ENCODE peak calls at places on chromosomes 13 and 19, in five cellular contexts. One of them, this sample, is unnamed.

GRCh38 chr13:79786176-79786575 is 305.2 kb downstream of the NDFIP2 start:
- DNase-seq in left lung: no peak
- DNase-seq in IMR-90: no peak
- DNase-seq in CD8-positive, alpha-beta T cell: no peak
- DNase-seq in fibroblast of lung: no peak
- DNase-seq in this sample: no peak

GRCh38 chr19:10006335-10006708 is 4.0 kb downstream of the COL5A3 start:
- DNase-seq in left lung: peak; percentile 58
- DNase-seq in IMR-90: peak; percentile 72
- DNase-seq in CD8-positive, alpha-beta T cell: no peak
- DNase-seq in fibroblast of lung: peak; percentile 58
- DNase-seq in this sample: no peak

GRCh38 chr19:18379803-18380747 is 5.9 kb upstream of the GDF15 start:
- DNase-seq in left lung: peak; percentile 84
- DNase-seq in IMR-90: peak; percentile 96
- DNase-seq in CD8-positive, alpha-beta T cell: no peak
- DNase-seq in fibroblast of lung: peak; percentile 91
- DNase-seq in this sample: peak; percentile 88

GRCh38 chr19:16133818-16134217 is 9.7 kb upstream of the HSH2D start:
- DNase-seq in left lung: no peak
- DNase-seq in IMR-90: no peak
- DNase-seq in CD8-positive, alpha-beta T cell: no peak
- DNase-seq in fibroblast of lung: no peak
- DNase-seq in this sample: no peak

GRCh38 chr13:29767006-29767405 is 83.4 kb downstream of the UBL3 start:
- DNase-seq in left lung: no peak
- DNase-seq in IMR-90: peak; percentile 48
- DNase-seq in CD8-positive, alpha-beta T cell: no peak
- DNase-seq in fibroblast of lung: peak; percentile 55
- DNase-seq in this sample: no peak

GRCh38 chr19:2021453-2022140 is 6.1 kb upstream of the BTBD2 start:
- DNase-seq in left lung: no peak
- DNase-seq in IMR-90: no peak
- DNase-seq in CD8-positive, alpha-beta T cell: no peak
- DNase-seq in fibroblast of lung: no peak
- DNase-seq in this sample: no peak

GRCh38 chr13:67283602-67284001 is 53.5 kb upstream of the PCDH9 start:
- DNase-seq in left lung: no peak
- DNase-seq in IMR-90: peak; percentile 13
- DNase-seq in CD8-positive, alpha-beta T cell: no peak
- DNase-seq in fibroblast of lung: no peak
- DNase-seq in this sample: no peak

GRCh38 chr13:48637601-48638000 is 16.1 kb upstream of the CYSLTR2 start:
- DNase-seq in left lung: no peak
- DNase-seq in IMR-90: no peak
- DNase-seq in CD8-positive, alpha-beta T cell: no peak
- DNase-seq in fibroblast of lung: no peak
- DNase-seq in this sample: no peak

GRCh38 chr13:111911141-111911720 is 155.7 kb upstream of the SOX1 start:
- DNase-seq in left lung: no peak
- DNase-seq in IMR-90: no peak
- DNase-seq in CD8-positive, alpha-beta T cell: no peak
- DNase-seq in fibroblast of lung: no peak
- DNase-seq in this sample: no peak

GRCh38 chr13:79780240-79780639 is 299.3 kb downstream of the NDFIP2 start:
- DNase-seq in left lung: no peak
- DNase-seq in IMR-90: peak; percentile 42
- DNase-seq in CD8-positive, alpha-beta T cell: no peak
- DNase-seq in fibroblast of lung: peak; percentile 9
- DNase-seq in this sample: no peak

GRCh38 chr13:113786262-113786841 is 27.3 kb downstream of the TMEM255B start:
- DNase-seq in left lung: no peak
- DNase-seq in IMR-90: peak; percentile 76
- DNase-seq in CD8-positive, alpha-beta T cell: peak; percentile 40
- DNase-seq in fibroblast of lung: peak; percentile 74
- DNase-seq in this sample: peak; percentile 25

GRCh38 chr19:28829762-28830161 is 383.2 kb downstream of the UQCRFS1 start:
- DNase-seq in left lung: no peak
- DNase-seq in IMR-90: no peak
- DNase-seq in CD8-positive, alpha-beta T cell: no peak
- DNase-seq in fibroblast of lung: no peak
- DNase-seq in this sample: no peak

GRCh38 chr19:3710265-3710812 is 2.2 kb downstream of the TJP3 start:
- DNase-seq in left lung: peak; percentile 94
- DNase-seq in IMR-90: peak; percentile 43
- DNase-seq in CD8-positive, alpha-beta T cell: no peak
- DNase-seq in fibroblast of lung: peak; percentile 28
- DNase-seq in this sample: peak; percentile 95

GRCh38 chr19:7895565-7895964 is 7.3 kb downstream of the LRRC8E start:
- DNase-seq in left lung: no peak
- DNase-seq in IMR-90: no peak
- DNase-seq in CD8-positive, alpha-beta T cell: no peak
- DNase-seq in fibroblast of lung: no peak
- DNase-seq in this sample: no peak

GRCh38 chr13:49540552-49540951 is 44.8 kb downstream of the PHF11 start:
- DNase-seq in left lung: no peak
- DNase-seq in IMR-90: peak; percentile 62
- DNase-seq in CD8-positive, alpha-beta T cell: no peak
- DNase-seq in fibroblast of lung: peak; percentile 9
- DNase-seq in this sample: no peak

GRCh38 chr19:47086280-47086679 is 27.3 kb downstream of the ZC3H4 start:
- DNase-seq in left lung: no peak
- DNase-seq in IMR-90: no peak
- DNase-seq in CD8-positive, alpha-beta T cell: no peak
- DNase-seq in fibroblast of lung: no peak
- DNase-seq in this sample: no peak

GRCh38 chr13:37076818-37077217 is 17.3 kb upstream of the SUPT20H start:
- DNase-seq in left lung: no peak
- DNase-seq in IMR-90: no peak
- DNase-seq in CD8-positive, alpha-beta T cell: no peak
- DNase-seq in fibroblast of lung: no peak
- DNase-seq in this sample: no peak

GRCh38 chr19:48558018-48558684 is 6.2 kb downstream of the SULT2B1 start:
- DNase-seq in left lung: peak; percentile 61
- DNase-seq in IMR-90: peak; percentile 40
- DNase-seq in CD8-positive, alpha-beta T cell: no peak
- DNase-seq in fibroblast of lung: peak; percentile 49
- DNase-seq in this sample: no peak
- H3K4me3 ChIP-seq in left lung: no peak overlapping the region
- H3K4me3 ChIP-seq in IMR-90: no peak overlapping the region
- H3K4me3 ChIP-seq in CD8-positive, alpha-beta T cell: no peak overlapping the region
- H3K4me3 ChIP-seq in fibroblast of lung: no peak overlapping the region
- H3K4me3 ChIP-seq in this sample: no peak overlapping the region

DNA sequence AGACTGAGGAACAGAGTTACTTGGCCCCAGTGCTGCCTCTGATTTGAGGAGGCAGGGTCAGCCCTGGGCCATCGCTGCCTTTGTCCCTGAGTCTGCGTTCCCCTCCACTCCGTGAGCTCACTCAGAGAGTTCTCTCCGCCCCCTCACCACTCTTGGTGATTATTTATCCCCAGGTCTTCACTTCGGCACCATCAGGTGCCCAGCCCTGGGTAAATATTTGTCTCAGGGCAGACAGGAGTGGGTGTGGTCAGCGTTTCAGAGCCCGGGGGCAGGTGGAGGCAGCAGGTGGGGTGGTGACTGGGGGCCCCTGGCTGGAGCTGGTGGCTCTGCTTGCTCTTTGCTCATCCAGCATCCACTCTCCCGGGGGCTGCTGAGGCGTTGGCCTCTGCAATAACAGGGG is 20.6 kb downstream of the PPP1R37 start:
- DNase-seq in left lung: no peak
- DNase-seq in IMR-90: no peak
- DNase-seq in CD8-positive, alpha-beta T cell: no peak
- DNase-seq in fibroblast of lung: no peak
- DNase-seq in this sample: no peak
- H3K27ac ChIP-seq in left lung: no peak overlapping the region
- H3K27ac ChIP-seq in IMR-90: no peak overlapping the region
- H3K27ac ChIP-seq in CD8-positive, alpha-beta T cell: no peak overlapping the region
- H3K27ac ChIP-seq in fibroblast of lung: no peak overlapping the region
- H3K27ac ChIP-seq in this sample: no peak overlapping the region

DNA sequence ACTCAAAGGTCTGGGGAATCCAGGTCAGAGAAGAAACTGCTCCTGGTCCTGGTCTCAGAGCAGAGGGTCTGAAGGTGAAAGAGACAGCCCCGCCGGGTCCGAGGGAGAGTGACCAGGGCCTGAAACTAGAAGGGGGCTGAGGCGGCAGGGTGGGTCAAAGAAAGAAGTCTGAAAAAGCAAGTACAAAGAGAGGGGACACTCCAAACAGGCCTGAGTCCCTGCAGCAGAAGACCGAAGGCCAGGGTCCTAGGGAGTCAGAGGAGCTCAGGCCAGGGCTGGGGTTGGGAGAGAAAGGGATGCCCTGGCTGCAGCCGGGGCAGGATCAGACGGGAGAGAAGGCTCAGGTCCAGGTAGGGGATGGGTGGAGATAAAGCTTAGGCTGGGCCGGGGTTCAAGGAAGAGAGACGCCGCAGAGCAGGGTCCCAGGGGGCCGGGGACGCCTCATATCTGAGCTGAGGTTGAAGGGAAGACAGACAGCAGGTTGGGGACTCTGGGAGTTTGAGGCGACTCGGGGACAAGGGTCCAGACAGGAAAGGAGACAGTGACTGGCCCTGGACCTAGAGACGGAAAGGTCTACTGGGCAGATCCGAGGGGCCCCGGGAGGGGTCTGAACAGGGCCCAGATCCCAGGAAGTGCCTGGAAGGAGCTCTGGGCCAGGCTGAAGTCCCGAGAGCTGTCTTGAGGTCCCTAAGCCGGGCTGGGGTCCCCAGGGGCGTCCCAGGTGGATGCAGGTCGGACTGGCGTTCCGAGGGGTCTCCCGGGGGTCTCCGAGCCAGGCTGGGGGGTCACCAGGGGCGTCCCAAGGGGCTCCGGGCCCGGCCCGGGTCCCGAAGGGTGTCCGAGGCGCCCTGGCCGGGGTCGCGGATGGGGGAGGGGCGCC is 795 bp downstream of the MLLT1 start:
- DNase-seq in left lung: no peak
- DNase-seq in IMR-90: no peak
- DNase-seq in CD8-positive, alpha-beta T cell: peak; percentile 41
- DNase-seq in fibroblast of lung: no peak
- DNase-seq in this sample: no peak
- H3K4me1 ChIP-seq in left lung: peaks cover 36% of the 10 kb centered on the region
- H3K4me1 ChIP-seq in IMR-90: peaks cover 33% of the 10 kb centered on the region
- H3K4me1 ChIP-seq in CD8-positive, alpha-beta T cell: peaks cover 26% of the 10 kb centered on the region
- H3K4me1 ChIP-seq in fibroblast of lung: peaks cover 29% of the 10 kb centered on the region
- H3K4me1 ChIP-seq in this sample: peaks cover 52% of the 10 kb centered on the region

GRCh38 chr19:861099-861755 is 1.8 kb downstream of the CFD start:
- DNase-seq in left lung: no peak
- DNase-seq in IMR-90: no peak
- DNase-seq in CD8-positive, alpha-beta T cell: no peak
- DNase-seq in fibroblast of lung: no peak
- DNase-seq in this sample: peak; percentile 65

GRCh38 chr19:863305-863620 is 3.8 kb downstream of the CFD start:
- DNase-seq in left lung: no peak
- DNase-seq in IMR-90: no peak
- DNase-seq in CD8-positive, alpha-beta T cell: no peak
- DNase-seq in fibroblast of lung: no peak
- DNase-seq in this sample: no peak

GRCh38 chr19:861756-862528 is 2.5 kb downstream of the CFD start:
- DNase-seq in left lung: no peak
- DNase-seq in IMR-90: no peak
- DNase-seq in CD8-positive, alpha-beta T cell: peak; percentile 66
- DNase-seq in fibroblast of lung: peak; percentile 34
- DNase-seq in this sample: peak; percentile 86

GRCh38 chr19:860481-861098 is 1.1 kb downstream of the CFD start:
- DNase-seq in left lung: no peak
- DNase-seq in IMR-90: peak; percentile 75
- DNase-seq in CD8-positive, alpha-beta T cell: peak; percentile 63
- DNase-seq in fibroblast of lung: peak; percentile 80
- DNase-seq in this sample: peak; percentile 90

DNA sequence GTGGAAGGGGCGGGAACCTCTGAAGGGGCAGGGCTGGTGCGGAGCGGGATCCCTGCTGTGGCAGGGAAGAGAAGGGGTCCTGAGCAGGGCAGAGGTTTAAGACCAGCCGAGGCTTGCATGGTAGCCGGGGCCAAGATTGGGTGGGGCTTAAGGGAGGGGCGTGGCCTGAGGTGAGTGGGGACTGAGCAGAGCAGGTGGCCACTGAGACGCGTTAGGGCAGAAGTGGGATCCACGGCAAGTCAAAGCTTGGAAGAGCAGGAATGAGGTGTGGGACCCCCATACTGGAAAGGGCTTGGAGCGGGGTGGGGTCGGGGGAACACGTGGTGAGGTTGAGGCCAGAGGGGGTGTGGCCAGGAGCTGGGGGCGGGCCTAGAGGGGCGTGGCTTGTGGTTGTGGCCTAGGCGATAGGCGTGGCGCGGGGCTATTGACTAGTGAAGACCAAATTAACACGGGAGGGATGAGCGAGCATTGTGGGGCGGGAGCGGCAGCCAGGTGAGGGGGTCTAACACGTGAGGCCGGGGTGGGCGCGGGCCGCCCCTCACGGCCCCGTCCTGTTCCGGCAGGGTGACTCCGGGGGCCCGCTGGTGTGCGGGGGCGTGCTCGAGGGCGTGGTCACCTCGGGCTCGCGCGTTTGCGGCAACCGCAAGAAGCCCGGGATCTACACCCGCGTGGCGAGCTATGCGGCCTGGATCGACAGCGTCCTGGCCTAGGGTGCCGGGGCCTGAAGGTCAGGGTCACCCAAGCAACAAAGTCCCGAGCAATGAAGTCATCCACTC is 3.3 kb downstream of the CFD start:
- DNase-seq in left lung: peak; percentile 74
- DNase-seq in IMR-90: peak; percentile 17
- DNase-seq in CD8-positive, alpha-beta T cell: peak; percentile 82
- DNase-seq in fibroblast of lung: peak; percentile 56
- DNase-seq in this sample: peak; percentile 88
- H3K4me3 ChIP-seq in left lung: no peak overlapping the region
- H3K4me3 ChIP-seq in IMR-90: no peak overlapping the region
- H3K4me3 ChIP-seq in CD8-positive, alpha-beta T cell: peak overlapping the region; percentile 39
- H3K4me3 ChIP-seq in fibroblast of lung: no peak overlapping the region
- H3K4me3 ChIP-seq in this sample: peak overlapping the region; percentile 16